ENCODE peak calls at places on chromosomes 2 and 18, in ten cellular contexts. One of them, this sample, is unnamed.

GRCh38 chr18:50581517-50581916 is 21.6 kb downstream of the MAPK4 start:
- DNase-seq in astrocyte of the cerebellum: no peak
- DNase-seq in suprapubic skin: no peak
- DNase-seq in left cardiac atrium: no peak
- DNase-seq in HCEC 1CT: no peak
- DNase-seq in amniotic stem cell: no peak
- DNase-seq in iPS-NIHi11: no peak
- DNase-seq in Ammon's horn: no peak
- DNase-seq in posterior cingulate gyrus: no peak
- DNase-seq in stimulated activated CD4-positive, alpha-beta T cell treated with anti-CD3 and anti-CD28 coated beads, Interleukin-15, amount 100 ng/mL, for 1 hour: no peak
- DNase-seq in this sample: no peak

GRCh38 chr2:223993634-223994232 is 36.5 kb downstream of the MRPL44 start:
- DNase-seq in amniotic stem cell: peak
- DNase-seq in astrocyte of the cerebellum: peak
- DNase-seq in left cardiac atrium: peak
- DNase-seq in iPS-NIHi11: peak
- DNase-seq in HCEC 1CT: peak
- DNase-seq in stimulated activated CD4-positive, alpha-beta T cell treated with anti-CD3 and anti-CD28 coated beads, Interleukin-15, amount 100 ng/mL, for 1 hour: peak
- DNase-seq in posterior cingulate gyrus: peak
- DNase-seq in Ammon's horn: peak
- DNase-seq in suprapubic skin: no peak
- DNase-seq in this sample: peak

GRCh38 chr18:45724591-45724990 is 610 bp downstream of the SLC14A1 start:
- DNase-seq in suprapubic skin: no peak
- DNase-seq in amniotic stem cell: no peak
- DNase-seq in astrocyte of the cerebellum: no peak
- DNase-seq in HCEC 1CT: no peak
- DNase-seq in iPS-NIHi11: no peak
- DNase-seq in stimulated activated CD4-positive, alpha-beta T cell treated with anti-CD3 and anti-CD28 coated beads, Interleukin-15, amount 100 ng/mL, for 1 hour: no peak
- DNase-seq in posterior cingulate gyrus: no peak
- DNase-seq in Ammon's horn: no peak
- DNase-seq in left cardiac atrium: no peak
- DNase-seq in this sample: peak

GRCh38 chr18:75131455-75132000 is 77.4 kb downstream of the PTGR3 start:
- DNase-seq in stimulated activated CD4-positive, alpha-beta T cell treated with anti-CD3 and anti-CD28 coated beads, Interleukin-15, amount 100 ng/mL, for 1 hour: no peak
- DNase-seq in suprapubic skin: peak
- DNase-seq in astrocyte of the cerebellum: no peak
- DNase-seq in Ammon's horn: no peak
- DNase-seq in left cardiac atrium: no peak
- DNase-seq in amniotic stem cell: no peak
- DNase-seq in posterior cingulate gyrus: no peak
- DNase-seq in iPS-NIHi11: no peak
- DNase-seq in HCEC 1CT: no peak
- DNase-seq in this sample: no peak

GRCh38 chr2:239758325-239758877 is 266.7 kb downstream of the NDUFA10 start:
- DNase-seq in HCEC 1CT: no peak
- DNase-seq in left cardiac atrium: no peak
- DNase-seq in astrocyte of the cerebellum: no peak
- DNase-seq in Ammon's horn: no peak
- DNase-seq in posterior cingulate gyrus: no peak
- DNase-seq in stimulated activated CD4-positive, alpha-beta T cell treated with anti-CD3 and anti-CD28 coated beads, Interleukin-15, amount 100 ng/mL, for 1 hour: no peak
- DNase-seq in amniotic stem cell: no peak
- DNase-seq in iPS-NIHi11: no peak
- DNase-seq in suprapubic skin: no peak
- DNase-seq in this sample: peak

GRCh38 chr18:20971886-20972267 is 139.7 kb downstream of the ROCK1 start:
- DNase-seq in iPS-NIHi11: peak
- DNase-seq in posterior cingulate gyrus: no peak
- DNase-seq in left cardiac atrium: no peak
- DNase-seq in Ammon's horn: no peak
- DNase-seq in suprapubic skin: no peak
- DNase-seq in HCEC 1CT: peak
- DNase-seq in stimulated activated CD4-positive, alpha-beta T cell treated with anti-CD3 and anti-CD28 coated beads, Interleukin-15, amount 100 ng/mL, for 1 hour: no peak
- DNase-seq in amniotic stem cell: no peak
- DNase-seq in astrocyte of the cerebellum: peak
- DNase-seq in this sample: peak

GRCh38 chr18:12369211-12369610 is 7.8 kb downstream of the AFG3L2 start:
- DNase-seq in Ammon's horn: no peak
- DNase-seq in astrocyte of the cerebellum: no peak
- DNase-seq in suprapubic skin: no peak
- DNase-seq in amniotic stem cell: no peak
- DNase-seq in iPS-NIHi11: no peak
- DNase-seq in HCEC 1CT: no peak
- DNase-seq in posterior cingulate gyrus: no peak
- DNase-seq in left cardiac atrium: no peak
- DNase-seq in stimulated activated CD4-positive, alpha-beta T cell treated with anti-CD3 and anti-CD28 coated beads, Interleukin-15, amount 100 ng/mL, for 1 hour: no peak
- DNase-seq in this sample: no peak

GRCh38 chr2:25620077-25620476 is 53.3 kb downstream of the DTNB start:
- DNase-seq in suprapubic skin: no peak
- DNase-seq in iPS-NIHi11: no peak
- DNase-seq in HCEC 1CT: no peak
- DNase-seq in Ammon's horn: no peak
- DNase-seq in amniotic stem cell: no peak
- DNase-seq in stimulated activated CD4-positive, alpha-beta T cell treated with anti-CD3 and anti-CD28 coated beads, Interleukin-15, amount 100 ng/mL, for 1 hour: no peak
- DNase-seq in astrocyte of the cerebellum: no peak
- DNase-seq in posterior cingulate gyrus: no peak
- DNase-seq in left cardiac atrium: no peak
- DNase-seq in this sample: no peak

GRCh38 chr2:222708274-222708710 is 36.8 kb downstream of the MOGAT1 start:
- DNase-seq in amniotic stem cell: peak
- DNase-seq in Ammon's horn: peak
- DNase-seq in suprapubic skin: peak
- DNase-seq in stimulated activated CD4-positive, alpha-beta T cell treated with anti-CD3 and anti-CD28 coated beads, Interleukin-15, amount 100 ng/mL, for 1 hour: peak
- DNase-seq in left cardiac atrium: peak
- DNase-seq in astrocyte of the cerebellum: peak
- DNase-seq in iPS-NIHi11: peak
- DNase-seq in HCEC 1CT: peak
- DNase-seq in posterior cingulate gyrus: peak
- DNase-seq in this sample: peak

GRCh38 chr18:4636957-4637356 is 181.8 kb upstream of the DLGAP1 start:
- DNase-seq in astrocyte of the cerebellum: no peak
- DNase-seq in left cardiac atrium: no peak
- DNase-seq in HCEC 1CT: no peak
- DNase-seq in suprapubic skin: no peak
- DNase-seq in posterior cingulate gyrus: no peak
- DNase-seq in Ammon's horn: no peak
- DNase-seq in amniotic stem cell: no peak
- DNase-seq in iPS-NIHi11: no peak
- DNase-seq in stimulated activated CD4-positive, alpha-beta T cell treated with anti-CD3 and anti-CD28 coated beads, Interleukin-15, amount 100 ng/mL, for 1 hour: no peak
- DNase-seq in this sample: peak

GRCh38 chr2:12507295-12507694 is 209.4 kb upstream of the TRIB2 start:
- DNase-seq in left cardiac atrium: no peak
- DNase-seq in astrocyte of the cerebellum: peak
- DNase-seq in suprapubic skin: no peak
- DNase-seq in iPS-NIHi11: no peak
- DNase-seq in stimulated activated CD4-positive, alpha-beta T cell treated with anti-CD3 and anti-CD28 coated beads, Interleukin-15, amount 100 ng/mL, for 1 hour: no peak
- DNase-seq in posterior cingulate gyrus: no peak
- DNase-seq in amniotic stem cell: peak
- DNase-seq in Ammon's horn: no peak
- DNase-seq in HCEC 1CT: peak
- DNase-seq in this sample: peak

GRCh38 chr2:100589527-100589926 is 26.7 kb downstream of the PDCL3 start:
- DNase-seq in suprapubic skin: peak
- DNase-seq in astrocyte of the cerebellum: no peak
- DNase-seq in left cardiac atrium: no peak
- DNase-seq in stimulated activated CD4-positive, alpha-beta T cell treated with anti-CD3 and anti-CD28 coated beads, Interleukin-15, amount 100 ng/mL, for 1 hour: no peak
- DNase-seq in HCEC 1CT: no peak
- DNase-seq in Ammon's horn: no peak
- DNase-seq in posterior cingulate gyrus: no peak
- DNase-seq in amniotic stem cell: no peak
- DNase-seq in iPS-NIHi11: no peak
- DNase-seq in this sample: no peak

GRCh38 chr2:240856151-240856980 is 12.3 kb upstream of the AGXT start:
- DNase-seq in astrocyte of the cerebellum: no peak
- DNase-seq in iPS-NIHi11: peak
- DNase-seq in left cardiac atrium: no peak
- DNase-seq in posterior cingulate gyrus: no peak
- DNase-seq in amniotic stem cell: no peak
- DNase-seq in HCEC 1CT: no peak
- DNase-seq in Ammon's horn: no peak
- DNase-seq in stimulated activated CD4-positive, alpha-beta T cell treated with anti-CD3 and anti-CD28 coated beads, Interleukin-15, amount 100 ng/mL, for 1 hour: no peak
- DNase-seq in suprapubic skin: peak
- DNase-seq in this sample: no peak

GRCh38 chr2:24409700-24410556 is 49.6 kb upstream of the ITSN2 start:
- DNase-seq in Ammon's horn: peak
- DNase-seq in left cardiac atrium: no peak
- DNase-seq in posterior cingulate gyrus: no peak
- DNase-seq in astrocyte of the cerebellum: peak
- DNase-seq in HCEC 1CT: peak
- DNase-seq in suprapubic skin: no peak
- DNase-seq in amniotic stem cell: peak
- DNase-seq in iPS-NIHi11: peak
- DNase-seq in stimulated activated CD4-positive, alpha-beta T cell treated with anti-CD3 and anti-CD28 coated beads, Interleukin-15, amount 100 ng/mL, for 1 hour: no peak
- DNase-seq in this sample: peak

GRCh38 chr2:235504459-235505200 is 10.8 kb downstream of the AGAP1 start:
- DNase-seq in iPS-NIHi11: no peak
- DNase-seq in posterior cingulate gyrus: peak
- DNase-seq in astrocyte of the cerebellum: no peak
- DNase-seq in stimulated activated CD4-positive, alpha-beta T cell treated with anti-CD3 and anti-CD28 coated beads, Interleukin-15, amount 100 ng/mL, for 1 hour: no peak
- DNase-seq in HCEC 1CT: no peak
- DNase-seq in left cardiac atrium: no peak
- DNase-seq in suprapubic skin: no peak
- DNase-seq in Ammon's horn: peak
- DNase-seq in amniotic stem cell: no peak
- DNase-seq in this sample: no peak

GRCh38 chr2:222907790-222908431 is 47.1 kb downstream of the ACSL3 start:
- DNase-seq in HCEC 1CT: peak
- DNase-seq in stimulated activated CD4-positive, alpha-beta T cell treated with anti-CD3 and anti-CD28 coated beads, Interleukin-15, amount 100 ng/mL, for 1 hour: no peak
- DNase-seq in amniotic stem cell: no peak
- DNase-seq in suprapubic skin: no peak
- DNase-seq in iPS-NIHi11: peak
- DNase-seq in astrocyte of the cerebellum: peak
- DNase-seq in left cardiac atrium: no peak
- DNase-seq in posterior cingulate gyrus: no peak
- DNase-seq in Ammon's horn: no peak
- DNase-seq in this sample: peak

GRCh38 chr2:140747665-140748064 is 1383.2 kb downstream of the LRP1B start:
- DNase-seq in Ammon's horn: no peak
- DNase-seq in stimulated activated CD4-positive, alpha-beta T cell treated with anti-CD3 and anti-CD28 coated beads, Interleukin-15, amount 100 ng/mL, for 1 hour: no peak
- DNase-seq in astrocyte of the cerebellum: no peak
- DNase-seq in posterior cingulate gyrus: no peak
- DNase-seq in left cardiac atrium: no peak
- DNase-seq in HCEC 1CT: no peak
- DNase-seq in amniotic stem cell: no peak
- DNase-seq in iPS-NIHi11: no peak
- DNase-seq in suprapubic skin: no peak
- DNase-seq in this sample: no peak

GRCh38 chr2:72969706-72970105 is 52.4 kb downstream of the EMX1 start:
- DNase-seq in astrocyte of the cerebellum: no peak
- DNase-seq in suprapubic skin: no peak
- DNase-seq in iPS-NIHi11: no peak
- DNase-seq in left cardiac atrium: peak
- DNase-seq in Ammon's horn: no peak
- DNase-seq in posterior cingulate gyrus: no peak
- DNase-seq in HCEC 1CT: no peak
- DNase-seq in amniotic stem cell: no peak
- DNase-seq in stimulated activated CD4-positive, alpha-beta T cell treated with anti-CD3 and anti-CD28 coated beads, Interleukin-15, amount 100 ng/mL, for 1 hour: no peak
- DNase-seq in this sample: no peak

GRCh38 chr18:3906072-3906471 is 456.1 kb downstream of the TGIF1 start:
- DNase-seq in Ammon's horn: no peak
- DNase-seq in amniotic stem cell: no peak
- DNase-seq in HCEC 1CT: no peak
- DNase-seq in iPS-NIHi11: no peak
- DNase-seq in suprapubic skin: no peak
- DNase-seq in astrocyte of the cerebellum: no peak
- DNase-seq in posterior cingulate gyrus: no peak
- DNase-seq in stimulated activated CD4-positive, alpha-beta T cell treated with anti-CD3 and anti-CD28 coated beads, Interleukin-15, amount 100 ng/mL, for 1 hour: no peak
- DNase-seq in left cardiac atrium: no peak
- DNase-seq in this sample: peak

GRCh38 chr18:35603528-35603927 is 22.0 kb downstream of the GALNT1 start:
- DNase-seq in astrocyte of the cerebellum: no peak
- DNase-seq in amniotic stem cell: no peak
- DNase-seq in stimulated activated CD4-positive, alpha-beta T cell treated with anti-CD3 and anti-CD28 coated beads, Interleukin-15, amount 100 ng/mL, for 1 hour: no peak
- DNase-seq in suprapubic skin: no peak
- DNase-seq in HCEC 1CT: no peak
- DNase-seq in iPS-NIHi11: no peak
- DNase-seq in posterior cingulate gyrus: no peak
- DNase-seq in left cardiac atrium: no peak
- DNase-seq in Ammon's horn: no peak
- DNase-seq in this sample: no peak

GRCh38 chr2:217943379-217944321 is 59.1 kb downstream of the TNS1 start:
- DNase-seq in left cardiac atrium: peak
- DNase-seq in amniotic stem cell: no peak
- DNase-seq in posterior cingulate gyrus: peak
- DNase-seq in iPS-NIHi11: peak
- DNase-seq in suprapubic skin: no peak
- DNase-seq in HCEC 1CT: peak
- DNase-seq in Ammon's horn: peak
- DNase-seq in stimulated activated CD4-positive, alpha-beta T cell treated with anti-CD3 and anti-CD28 coated beads, Interleukin-15, amount 100 ng/mL, for 1 hour: no peak
- DNase-seq in astrocyte of the cerebellum: no peak
- DNase-seq in this sample: peak

GRCh38 chr2:159131882-159132281 is 154.6 kb downstream of the WDSUB1 start:
- DNase-seq in iPS-NIHi11: no peak
- DNase-seq in stimulated activated CD4-positive, alpha-beta T cell treated with anti-CD3 and anti-CD28 coated beads, Interleukin-15, amount 100 ng/mL, for 1 hour: no peak
- DNase-seq in HCEC 1CT: peak
- DNase-seq in amniotic stem cell: peak
- DNase-seq in left cardiac atrium: no peak
- DNase-seq in posterior cingulate gyrus: no peak
- DNase-seq in suprapubic skin: no peak
- DNase-seq in Ammon's horn: no peak
- DNase-seq in astrocyte of the cerebellum: peak
- DNase-seq in this sample: peak

GRCh38 chr2:207163815-207164747 is 1.7 kb downstream of the KLF7 start:
- DNase-seq in left cardiac atrium: peak
- DNase-seq in stimulated activated CD4-positive, alpha-beta T cell treated with anti-CD3 and anti-CD28 coated beads, Interleukin-15, amount 100 ng/mL, for 1 hour: no peak
- DNase-seq in astrocyte of the cerebellum: no peak
- DNase-seq in amniotic stem cell: no peak
- DNase-seq in posterior cingulate gyrus: peak
- DNase-seq in HCEC 1CT: peak
- DNase-seq in Ammon's horn: peak
- DNase-seq in iPS-NIHi11: no peak
- DNase-seq in suprapubic skin: peak
- DNase-seq in this sample: peak

GRCh38 chr2:154655499-154655898 is 43.0 kb upstream of the KCNJ3 start:
- DNase-seq in suprapubic skin: no peak
- DNase-seq in amniotic stem cell: no peak
- DNase-seq in posterior cingulate gyrus: no peak
- DNase-seq in HCEC 1CT: no peak
- DNase-seq in astrocyte of the cerebellum: no peak
- DNase-seq in Ammon's horn: no peak
- DNase-seq in left cardiac atrium: no peak
- DNase-seq in iPS-NIHi11: no peak
- DNase-seq in stimulated activated CD4-positive, alpha-beta T cell treated with anti-CD3 and anti-CD28 coated beads, Interleukin-15, amount 100 ng/mL, for 1 hour: no peak
- DNase-seq in this sample: no peak

GRCh38 chr2:56813490-56813889 is 629.7 kb downstream of the CCDC85A start:
- DNase-seq in stimulated activated CD4-positive, alpha-beta T cell treated with anti-CD3 and anti-CD28 coated beads, Interleukin-15, amount 100 ng/mL, for 1 hour: no peak
- DNase-seq in suprapubic skin: no peak
- DNase-seq in HCEC 1CT: no peak
- DNase-seq in Ammon's horn: no peak
- DNase-seq in astrocyte of the cerebellum: no peak
- DNase-seq in iPS-NIHi11: no peak
- DNase-seq in amniotic stem cell: no peak
- DNase-seq in left cardiac atrium: no peak
- DNase-seq in posterior cingulate gyrus: no peak
- DNase-seq in this sample: no peak

GRCh38 chr18:6759579-6759978 is 30.1 kb downstream of the ARHGAP28 start:
- DNase-seq in left cardiac atrium: no peak
- DNase-seq in suprapubic skin: no peak
- DNase-seq in astrocyte of the cerebellum: no peak
- DNase-seq in amniotic stem cell: no peak
- DNase-seq in Ammon's horn: no peak
- DNase-seq in HCEC 1CT: no peak
- DNase-seq in iPS-NIHi11: no peak
- DNase-seq in posterior cingulate gyrus: no peak
- DNase-seq in stimulated activated CD4-positive, alpha-beta T cell treated with anti-CD3 and anti-CD28 coated beads, Interleukin-15, amount 100 ng/mL, for 1 hour: no peak
- DNase-seq in this sample: no peak

GRCh38 chr18:10122116-10122515 is 208.3 kb downstream of the VAPA start:
- DNase-seq in HCEC 1CT: peak
- DNase-seq in posterior cingulate gyrus: no peak
- DNase-seq in left cardiac atrium: no peak
- DNase-seq in suprapubic skin: no peak
- DNase-seq in iPS-NIHi11: peak
- DNase-seq in stimulated activated CD4-positive, alpha-beta T cell treated with anti-CD3 and anti-CD28 coated beads, Interleukin-15, amount 100 ng/mL, for 1 hour: no peak
- DNase-seq in astrocyte of the cerebellum: peak
- DNase-seq in amniotic stem cell: no peak
- DNase-seq in Ammon's horn: no peak
- DNase-seq in this sample: peak

GRCh38 chr2:169828141-169828811 is 1.0 kb downstream of the UBR3 start:
- DNase-seq in stimulated activated CD4-positive, alpha-beta T cell treated with anti-CD3 and anti-CD28 coated beads, Interleukin-15, amount 100 ng/mL, for 1 hour: no peak
- DNase-seq in iPS-NIHi11: peak
- DNase-seq in astrocyte of the cerebellum: no peak
- DNase-seq in HCEC 1CT: peak
- DNase-seq in posterior cingulate gyrus: peak
- DNase-seq in amniotic stem cell: no peak
- DNase-seq in left cardiac atrium: no peak
- DNase-seq in Ammon's horn: peak
- DNase-seq in suprapubic skin: no peak
- DNase-seq in this sample: peak

This sample was measured in fibroblast of lung.